ENCODE peak calls at places on chromosomes 7 and 10, in four cellular contexts. U is psoas muscle, G is T follicular helper cell, Y is retina. O is an unnamed sample.

GRCh38 chr7:113710310-113711106 is 208.3 kb downstream of the PPP1R3A start:
- DNase-seq in U (no peak), G (no peak), Y (peak), O (peak)

GRCh38 chr7:104628017-104628416 is 299.6 kb downstream of the LHFPL3 start:
- DNase-seq in U (no peak), G (no peak), Y (no peak), O (no peak)

GRCh38 chr10:49592726-49593563 is 17.2 kb upstream of the SLC18A3 start:
- DNase-seq in U (no peak), G (peak), Y (peak), O (no peak)

GRCh38 chr10:121188005-121188404 is 336.8 kb downstream of the WDR11 start:
- DNase-seq in U (no peak), G (no peak), Y (no peak), O (no peak)

GRCh38 chr7:22269057-22269456 is 87.9 kb downstream of the RAPGEF5 start:
- DNase-seq in U (no peak), G (no peak), Y (no peak), O (no peak)

GRCh38 chr7:140283472-140283871 is 106.7 kb upstream of the KDM7A start:
- DNase-seq in U (no peak), G (no peak), Y (no peak), O (no peak)

GRCh38 chr10:101066146-101066889 is 4.5 kb downstream of the KAZALD1 start:
- DNase-seq in U (peak), G (no peak), Y (peak), O (peak)

GRCh38 chr10:120387326-120387725 is 69.7 kb upstream of the PLPP4 start:
- DNase-seq in U (no peak), G (no peak), Y (no peak), O (no peak)

GRCh38 chr7:80830584-80831319 is 88.1 kb downstream of the SEMA3C start:
- DNase-seq in U (no peak), G (no peak), Y (no peak), O (no peak)

GRCh38 chr10:79266092-79266491 is 81.2 kb upstream of the PPIF start:
- DNase-seq in U (no peak), G (no peak), Y (no peak), O (peak)

GRCh38 chr10:1611936-1612550 is 125.3 kb downstream of the ADARB2 start:
- DNase-seq in U (no peak), G (no peak), Y (no peak), O (no peak)

GRCh38 chr7:88075216-88075615 is 141.2 kb downstream of the ADAM22 start:
- DNase-seq in U (no peak), G (no peak), Y (no peak), O (no peak)

GRCh38 chr10:89278034-89278535 is 23.8 kb upstream of the IFIT2 start:
- DNase-seq in U (no peak), G (no peak), Y (no peak), O (no peak)

GRCh38 chr10:131838921-131839320 is 61.9 kb upstream of the PPP2R2D start:
- DNase-seq in U (no peak), G (no peak), Y (no peak), O (no peak)

GRCh38 chr7:30804078-30804661 is 33.0 kb downstream of the MINDY4 start:
- DNase-seq in U (no peak), G (no peak), Y (no peak), O (no peak)

O was measured in GM12892.